ENCODE peak calls at places on chromosome 5, in six cellular contexts. One of them, this sample, is unnamed.

GRCh38 chr5:119022017-119022745 is 33.8 kb upstream of the DTWD2 start:
- DNase-seq in A549: peak; percentile 55
- DNase-seq in A673: peak; percentile 58
- DNase-seq in foreskin fibroblast: peak; percentile 61
- DNase-seq in uterus: no peak
- DNase-seq in OCI-LY7: peak; percentile 79
- DNase-seq in this sample: peak; percentile 17

GRCh38 chr5:115986358-115986757 is 24.1 kb downstream of the LVRN start:
- DNase-seq in OCI-LY7: no peak
- DNase-seq in uterus: no peak
- DNase-seq in A549: no peak
- DNase-seq in A673: no peak
- DNase-seq in foreskin fibroblast: peak; percentile 68
- DNase-seq in this sample: peak; percentile 38

GRCh38 chr5:103066346-103066745 is 53.6 kb downstream of the GIN1 start:
- DNase-seq in uterus: no peak
- DNase-seq in OCI-LY7: no peak
- DNase-seq in A549: no peak
- DNase-seq in A673: no peak
- DNase-seq in foreskin fibroblast: no peak
- DNase-seq in this sample: no peak

GRCh38 chr5:97136471-97136870 is 5.9 kb downstream of the LIX1 start:
- DNase-seq in OCI-LY7: no peak
- DNase-seq in uterus: no peak
- DNase-seq in A549: no peak
- DNase-seq in A673: no peak
- DNase-seq in foreskin fibroblast: no peak
- DNase-seq in this sample: no peak

GRCh38 chr5:134649163-134649916 is 755 bp downstream of the SEC24A start:
- DNase-seq in OCI-LY7: peak; percentile 13
- DNase-seq in A673: no peak
- DNase-seq in A549: no peak
- DNase-seq in uterus: no peak
- DNase-seq in foreskin fibroblast: peak; percentile 24
- DNase-seq in this sample: no peak

GRCh38 chr5:137598341-137598740 is 99.2 kb upstream of the SPOCK1 start:
- DNase-seq in uterus: no peak
- DNase-seq in foreskin fibroblast: no peak
- DNase-seq in A549: no peak
- DNase-seq in OCI-LY7: no peak
- DNase-seq in A673: no peak
- DNase-seq in this sample: no peak

GRCh38 chr5:71836084-71836483 is 117.0 kb downstream of the CARTPT start:
- DNase-seq in A673: peak; percentile 27
- DNase-seq in uterus: no peak
- DNase-seq in A549: peak; percentile 12
- DNase-seq in OCI-LY7: no peak
- DNase-seq in foreskin fibroblast: peak; percentile 58
- DNase-seq in this sample: no peak

GRCh38 chr5:100647461-100648230 is 112.5 kb downstream of the FAM174A start:
- DNase-seq in foreskin fibroblast: no peak
- DNase-seq in OCI-LY7: no peak
- DNase-seq in A673: peak; percentile 13
- DNase-seq in uterus: peak; percentile 60
- DNase-seq in A549: peak; percentile 24
- DNase-seq in this sample: no peak

GRCh38 chr5:141876628-141877477 is 1.4 kb downstream of the PCDH1 start:
- DNase-seq in foreskin fibroblast: no peak
- DNase-seq in uterus: peak; percentile 11
- DNase-seq in A549: peak; percentile 17
- DNase-seq in OCI-LY7: no peak
- DNase-seq in A673: no peak
- DNase-seq in this sample: no peak

GRCh38 chr5:36373527-36374086 is 71.9 kb upstream of the RANBP3L start:
- DNase-seq in A673: peak; percentile 59
- DNase-seq in A549: peak; percentile 42
- DNase-seq in uterus: peak; percentile 53
- DNase-seq in OCI-LY7: no peak
- DNase-seq in foreskin fibroblast: peak; percentile 91
- DNase-seq in this sample: no peak

GRCh38 chr5:135434591-135435466 is 12.3 kb downstream of the DCANP1 start:
- DNase-seq in foreskin fibroblast: peak; percentile 78
- DNase-seq in OCI-LY7: no peak
- DNase-seq in A673: no peak
- DNase-seq in A549: no peak
- DNase-seq in uterus: no peak
- DNase-seq in this sample: no peak

GRCh38 chr5:108858959-108859358 is 111.3 kb downstream of the FER start:
- DNase-seq in uterus: no peak
- DNase-seq in A549: no peak
- DNase-seq in OCI-LY7: peak; percentile 68
- DNase-seq in A673: peak; percentile 14
- DNase-seq in foreskin fibroblast: peak; percentile 48
- DNase-seq in this sample: no peak

GRCh38 chr5:141882594-141883183 is 4.5 kb upstream of the PCDH1 start:
- DNase-seq in A673: no peak
- DNase-seq in foreskin fibroblast: no peak
- DNase-seq in uterus: no peak
- DNase-seq in A549: no peak
- DNase-seq in OCI-LY7: no peak
- DNase-seq in this sample: no peak

GRCh38 chr5:109451161-109451560 is 41.4 kb upstream of the PJA2 start:
- DNase-seq in A549: no peak
- DNase-seq in A673: no peak
- DNase-seq in foreskin fibroblast: no peak
- DNase-seq in uterus: no peak
- DNase-seq in OCI-LY7: no peak
- DNase-seq in this sample: no peak

GRCh38 chr5:53099546-53099945 is 10.0 kb downstream of the MOCS2 start:
- DNase-seq in A673: no peak
- DNase-seq in OCI-LY7: no peak
- DNase-seq in foreskin fibroblast: no peak
- DNase-seq in uterus: no peak
- DNase-seq in A549: no peak
- DNase-seq in this sample: no peak

GRCh38 chr5:179497636-179498365 is 52.6 kb upstream of the RUFY1 start:
- DNase-seq in OCI-LY7: no peak
- DNase-seq in A673: no peak
- DNase-seq in A549: no peak
- DNase-seq in uterus: no peak
- DNase-seq in foreskin fibroblast: no peak
- DNase-seq in this sample: no peak

GRCh38 chr5:179494774-179495173 is 55.6 kb upstream of the RUFY1 start:
- DNase-seq in OCI-LY7: no peak
- DNase-seq in uterus: no peak
- DNase-seq in A673: no peak
- DNase-seq in A549: no peak
- DNase-seq in foreskin fibroblast: no peak
- DNase-seq in this sample: no peak

GRCh38 chr5:179495906-179496455 is 54.4 kb upstream of the RUFY1 start:
- DNase-seq in A673: no peak
- DNase-seq in OCI-LY7: no peak
- DNase-seq in foreskin fibroblast: no peak
- DNase-seq in A549: peak; percentile 21
- DNase-seq in uterus: no peak
- DNase-seq in this sample: no peak
- TF ChIP-seq CTCF in A673: peak; percentile 17
- TF ChIP-seq CTCF in OCI-LY7: peak; percentile 33
- TF ChIP-seq CTCF in foreskin fibroblast: no peak
- TF ChIP-seq CTCF in A549: peak; percentile 13
- TF ChIP-seq CTCF in uterus: no peak
- TF ChIP-seq CTCF in this sample: peak; percentile 3

DNA sequence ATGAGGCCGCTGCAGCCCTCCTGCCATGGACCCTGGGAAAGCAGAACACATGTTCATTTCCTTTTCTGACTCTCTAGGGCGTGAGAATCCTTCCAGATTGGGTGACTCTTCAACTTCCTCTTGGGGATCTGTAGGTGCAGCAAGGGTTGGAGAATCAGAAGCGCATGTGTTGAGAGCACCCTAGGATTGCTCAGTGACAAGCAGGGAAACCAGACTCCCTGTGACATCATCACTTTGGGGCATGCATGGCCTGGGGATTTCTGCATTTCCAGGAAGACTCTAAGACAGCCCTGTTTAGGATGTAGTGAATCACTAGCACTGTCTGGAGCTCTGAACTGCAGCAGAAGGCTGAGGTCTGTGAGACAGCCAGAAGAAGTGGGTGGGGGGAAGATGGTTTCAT is 15.1 kb upstream of the LCP2 start:
- DNase-seq in uterus: no peak
- DNase-seq in OCI-LY7: no peak
- DNase-seq in A673: no peak
- DNase-seq in A549: peak; percentile 33
- DNase-seq in foreskin fibroblast: no peak
- DNase-seq in this sample: no peak
- H3K4me3 ChIP-seq in uterus: no peak overlapping the region
- H3K4me3 ChIP-seq in OCI-LY7: no peak overlapping the region
- H3K4me3 ChIP-seq in A673: no peak overlapping the region
- H3K4me3 ChIP-seq in A549: no peak overlapping the region
- H3K4me3 ChIP-seq in foreskin fibroblast: no peak overlapping the region
- H3K4me3 ChIP-seq in this sample: no peak overlapping the region

GRCh38 chr5:76716456-76717157 is 681 bp downstream of the F2R start:
- DNase-seq in OCI-LY7: no peak
- DNase-seq in A673: peak; percentile 67
- DNase-seq in foreskin fibroblast: peak; percentile 47
- DNase-seq in A549: peak; percentile 47
- DNase-seq in uterus: no peak
- DNase-seq in this sample: no peak

GRCh38 chr5:76715734-76716455 is at the start of gene F2R:
- DNase-seq in A549: peak; percentile 69
- DNase-seq in foreskin fibroblast: peak; percentile 86
- DNase-seq in uterus: no peak
- DNase-seq in A673: peak; percentile 90
- DNase-seq in OCI-LY7: no peak
- DNase-seq in this sample: no peak

GRCh38 chr5:76718381-76718832 is 2.5 kb downstream of the F2R start:
- DNase-seq in uterus: no peak
- DNase-seq in A673: peak; percentile 86
- DNase-seq in foreskin fibroblast: no peak
- DNase-seq in OCI-LY7: no peak
- DNase-seq in A549: no peak
- DNase-seq in this sample: no peak

GRCh38 chr5:76718880-76719279 is 3.0 kb downstream of the F2R start:
- DNase-seq in uterus: no peak
- DNase-seq in A673: no peak
- DNase-seq in foreskin fibroblast: peak; percentile 50
- DNase-seq in OCI-LY7: no peak
- DNase-seq in A549: no peak
- DNase-seq in this sample: no peak

DNA sequence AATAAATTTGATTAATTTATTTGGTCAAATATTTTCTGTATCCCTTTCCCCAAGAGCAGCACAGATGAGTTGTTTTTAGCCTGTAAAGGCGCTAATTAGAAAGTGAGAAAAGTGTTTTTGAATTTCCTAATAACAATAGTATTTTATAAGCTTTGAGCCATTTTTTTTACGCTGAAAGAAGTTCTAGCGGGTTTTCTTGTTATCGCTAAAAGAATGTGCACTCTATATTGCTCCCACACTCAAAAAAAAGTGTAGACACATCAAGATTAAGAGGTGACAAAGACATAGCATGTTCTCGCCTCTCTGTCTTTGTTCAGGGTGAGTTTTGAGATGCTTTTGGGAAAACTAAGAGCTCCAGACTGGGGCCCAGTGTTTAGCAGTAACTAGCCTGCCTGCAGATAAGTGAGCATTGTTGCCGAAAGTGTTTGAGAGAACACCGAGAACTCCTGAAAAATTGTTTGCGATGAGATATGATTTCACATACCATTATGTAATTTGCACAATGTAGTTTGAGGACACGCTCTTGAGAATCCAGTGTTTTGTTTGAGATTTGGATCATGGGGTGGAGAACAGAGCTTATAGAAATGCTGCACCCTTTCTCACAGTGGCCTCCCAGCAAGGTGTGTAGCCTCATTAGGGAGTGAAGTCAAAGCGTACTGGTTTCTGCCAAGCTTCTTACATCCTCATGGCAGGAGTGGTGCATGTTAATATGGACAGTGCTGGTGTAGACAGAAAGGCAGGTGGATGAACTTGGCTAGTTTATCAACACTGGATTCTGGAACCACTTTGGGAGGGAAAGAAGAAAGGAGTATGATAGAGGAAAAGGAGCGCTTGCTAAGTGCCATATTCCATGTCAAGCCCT is 1.5 kb downstream of the F2R start:
- DNase-seq in OCI-LY7: no peak
- DNase-seq in A549: no peak
- DNase-seq in uterus: no peak
- DNase-seq in A673: no peak
- DNase-seq in foreskin fibroblast: no peak
- DNase-seq in this sample: no peak
- TF ChIP-seq CTCF in OCI-LY7: no peak
- TF ChIP-seq CTCF in A549: no peak
- TF ChIP-seq CTCF in uterus: no peak
- TF ChIP-seq CTCF in A673: no peak
- TF ChIP-seq CTCF in foreskin fibroblast: no peak
- TF ChIP-seq CTCF in this sample: no peak

GRCh38 chr5:73448451-73449136 is at the start of gene FOXD1:
- DNase-seq in uterus: peak; percentile 54
- DNase-seq in A673: peak; percentile 83
- DNase-seq in A549: peak; percentile 95
- DNase-seq in OCI-LY7: peak; percentile 58
- DNase-seq in foreskin fibroblast: peak; percentile 98
- DNase-seq in this sample: peak; percentile 94

GRCh38 chr5:73447234-73448071 is 1.1 kb downstream of the FOXD1 start:
- DNase-seq in A549: peak; percentile 70
- DNase-seq in OCI-LY7: peak; percentile 57
- DNase-seq in uterus: peak; percentile 16
- DNase-seq in foreskin fibroblast: peak; percentile 72
- DNase-seq in A673: peak; percentile 61
- DNase-seq in this sample: no peak

GRCh38 chr5:73445708-73446630 is 2.6 kb downstream of the FOXD1 start:
- DNase-seq in A549: no peak
- DNase-seq in uterus: no peak
- DNase-seq in OCI-LY7: no peak
- DNase-seq in foreskin fibroblast: no peak
- DNase-seq in A673: no peak
- DNase-seq in this sample: no peak

GRCh38 chr5:73448072-73448432 is 525 bp downstream of the FOXD1 start:
- DNase-seq in foreskin fibroblast: no peak
- DNase-seq in A673: peak; percentile 33
- DNase-seq in OCI-LY7: peak; percentile 32
- DNase-seq in A549: peak; percentile 46
- DNase-seq in uterus: no peak
- DNase-seq in this sample: no peak

DNA sequence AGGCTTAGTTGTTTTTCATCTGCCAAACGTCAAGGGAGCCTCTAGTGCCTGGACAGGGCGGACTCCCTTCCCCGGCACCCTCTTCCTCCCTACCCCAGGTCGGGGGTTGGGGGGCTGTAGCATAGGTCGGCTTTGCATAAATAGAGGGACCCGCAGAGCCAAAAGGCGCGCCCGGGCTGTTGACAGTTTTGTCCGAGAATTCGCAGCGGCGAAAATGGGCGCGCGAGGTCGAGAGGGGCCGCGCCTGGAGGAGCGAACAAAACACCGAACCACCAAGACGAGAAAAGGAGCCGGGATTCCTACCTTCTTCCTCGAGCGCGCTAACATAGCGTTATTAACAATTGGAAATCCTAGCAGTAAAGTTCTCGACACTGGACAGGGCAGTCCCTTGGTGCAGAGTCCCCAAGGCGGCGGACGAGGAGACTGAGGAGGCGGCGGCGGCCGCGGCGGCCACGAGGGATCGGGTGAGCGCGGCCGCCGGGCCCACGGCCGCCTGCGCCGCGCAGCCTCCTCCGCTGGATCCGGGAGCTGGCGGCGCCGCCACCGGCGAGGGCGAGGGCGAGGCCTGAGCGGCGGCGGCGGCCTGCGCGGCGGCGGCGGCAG is 1.8 kb downstream of the FOXD1 start:
- DNase-seq in foreskin fibroblast: peak; percentile 42
- DNase-seq in OCI-LY7: no peak
- DNase-seq in A549: peak; percentile 35
- DNase-seq in uterus: no peak
- DNase-seq in A673: peak; percentile 15
- DNase-seq in this sample: no peak
- H3K4me3 ChIP-seq in foreskin fibroblast: peak overlapping the region; percentile 67
- H3K4me3 ChIP-seq in OCI-LY7: peak overlapping the region; percentile 44
- H3K4me3 ChIP-seq in A549: peak overlapping the region; percentile 67
- H3K4me3 ChIP-seq in uterus: no peak overlapping the region
- H3K4me3 ChIP-seq in A673: peak overlapping the region; percentile 57
- H3K4me3 ChIP-seq in this sample: peak overlapping the region; percentile 90